ENCODE peak calls at places on chromosome 2, in four cellular contexts. A is GM12878, S is WTC11, Q is HepG2. M is an unnamed sample.

GRCh38 chr2:4134881-4135565 is 431.6 kb downstream of the DCDC2C start:
- DNase-seq in Q (no peak), S (no peak), A (no peak), M (no peak)

GRCh38 chr2:28404086-28404485 is 11.4 kb downstream of the FOSL2 start:
- DNase-seq in S (no peak), Q (no peak), A (no peak), M (no peak)

GRCh38 chr2:45812039-45812500 is 160.6 kb downstream of the PRKCE start:
- DNase-seq in Q (no peak), S (no peak), A (no peak), M (no peak)

GRCh38 chr2:119856469-119856901 is 96.8 kb downstream of the PTPN4 start:
- DNase-seq in A (no peak), S (no peak), Q (no peak), M (no peak)

GRCh38 chr2:20433249-20433648 is 13.6 kb upstream of the RHOB start:
- DNase-seq in A (no peak), S (no peak), Q (no peak), M (no peak)

GRCh38 chr2:33412920-33413319 is 63.5 kb upstream of the RASGRP3 start:
- DNase-seq in Q (peak; percentile 26), A (no peak), S (no peak), M (peak; percentile 56)

GRCh38 chr2:71466301-71467179 is 13.2 kb downstream of the DYSF start:
- DNase-seq in S (peak; percentile 66), A (no peak), Q (no peak), M (no peak)

GRCh38 chr2:109497447-109497846 is 116.3 kb downstream of the SEPTIN10 start:
- DNase-seq in S (no peak), Q (no peak), A (no peak), M (no peak)

GRCh38 chr2:143608758-143609157 is 479.5 kb downstream of the ARHGAP15 start:
- DNase-seq in S (no peak), Q (no peak), A (no peak), M (no peak)

GRCh38 chr2:85707304-85707703 is 13.1 kb downstream of the GNLY start:
- DNase-seq in A (peak; percentile 75), Q (peak; percentile 73), S (peak; percentile 47), M (peak; percentile 75)

GRCh38 chr2:85706063-85706462 is 11.9 kb downstream of the GNLY start:
- DNase-seq in S (no peak), Q (no peak), A (no peak), M (no peak)

GRCh38 chr2:85705680-85706039 is 11.5 kb downstream of the GNLY start:
- DNase-seq in S (no peak), Q (peak; percentile 65), A (no peak), M (no peak)

GRCh38 chr2:85704800-85705679 is 10.9 kb downstream of the GNLY start:
- DNase-seq in A (peak; percentile 63), Q (no peak), S (no peak), M (no peak)

DNA sequence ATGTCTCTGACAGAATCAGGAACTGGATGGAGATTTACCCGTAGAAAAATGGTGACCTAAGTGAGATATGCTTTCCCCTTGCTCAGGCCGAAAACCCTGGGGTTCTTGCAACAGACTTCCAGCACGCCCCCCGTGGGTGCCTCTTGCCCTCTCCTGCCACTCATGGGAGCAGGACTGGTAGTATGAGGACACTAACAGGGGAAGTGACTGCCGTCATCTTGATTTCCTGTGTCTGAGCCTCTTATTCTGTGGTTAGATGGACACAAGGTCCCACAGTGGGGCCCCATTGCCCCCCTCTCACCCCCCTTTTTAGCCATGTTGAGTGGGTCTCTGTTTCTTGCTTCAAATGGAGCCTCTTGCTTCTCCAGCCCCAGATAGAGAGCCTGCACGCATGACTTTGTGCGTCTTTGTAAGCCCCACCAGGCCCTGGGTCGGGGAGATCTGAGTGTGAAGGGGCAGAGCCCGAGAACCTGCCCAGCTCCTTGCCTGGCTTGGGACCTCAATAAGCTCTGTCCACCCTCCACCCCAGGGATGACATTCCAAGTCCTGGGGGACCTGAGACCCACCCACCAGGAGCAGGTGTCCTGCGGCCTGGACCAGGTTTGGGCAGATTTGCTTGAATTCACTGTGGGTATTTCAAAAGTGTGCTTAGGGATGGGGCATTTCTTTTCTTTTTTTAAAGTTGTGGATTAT is 12.6 kb downstream of the GNLY start:
- DNase-seq in A (no peak), Q (no peak), S (no peak), M (no peak)
- TF ChIP-seq NR2C2 in A (no peak), Q (no peak), S (no peak), M (no peak)

GRCh38 chr2:239646184-239646583 is 245.4 kb upstream of the HDAC4 start:
- DNase-seq in A (no peak), Q (no peak), S (no peak), M (no peak)

GRCh38 chr2:239642406-239643004 is 241.7 kb upstream of the HDAC4 start:
- DNase-seq in A (no peak), Q (no peak), S (no peak), M (no peak)

GRCh38 chr2:239640676-239641580 is 240.1 kb upstream of the HDAC4 start:
- DNase-seq in Q (no peak), S (no peak), A (no peak), M (no peak)

GRCh38 chr2:239647037-239647436 is 246.2 kb upstream of the HDAC4 start:
- DNase-seq in Q (no peak), A (no peak), S (no peak), M (no peak)

GRCh38 chr2:239644016-239644415 is 243.2 kb upstream of the HDAC4 start:
- DNase-seq in S (no peak), A (no peak), Q (peak; percentile 32), M (no peak)
- TF ChIP-seq NR2C2 in S (no peak), A (no peak), Q (no peak), M (no peak)

DNA sequence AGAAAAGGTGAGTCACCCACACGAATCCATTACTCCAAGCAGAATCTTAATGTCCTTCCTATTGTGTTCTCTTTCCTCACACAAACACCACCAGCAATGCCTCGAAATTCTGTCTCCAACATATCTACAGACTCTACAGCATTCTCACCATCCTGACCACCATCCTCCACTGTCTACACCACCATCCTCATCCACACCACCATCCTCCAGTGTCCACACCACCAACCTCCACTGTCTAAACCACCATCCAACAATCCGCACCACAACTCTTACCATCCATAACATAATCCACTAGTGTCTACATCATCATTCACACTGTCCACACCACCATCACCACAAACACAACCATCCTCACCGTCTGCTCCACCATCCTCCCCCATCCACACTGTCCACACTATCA is 121.6 kb upstream of the ALKAL2 start:
- DNase-seq in Q (no peak), S (no peak), A (no peak), M (no peak)
- TF ChIP-seq NR2C2 in Q (no peak), S (no peak), A (no peak), M (no peak)

DNA sequence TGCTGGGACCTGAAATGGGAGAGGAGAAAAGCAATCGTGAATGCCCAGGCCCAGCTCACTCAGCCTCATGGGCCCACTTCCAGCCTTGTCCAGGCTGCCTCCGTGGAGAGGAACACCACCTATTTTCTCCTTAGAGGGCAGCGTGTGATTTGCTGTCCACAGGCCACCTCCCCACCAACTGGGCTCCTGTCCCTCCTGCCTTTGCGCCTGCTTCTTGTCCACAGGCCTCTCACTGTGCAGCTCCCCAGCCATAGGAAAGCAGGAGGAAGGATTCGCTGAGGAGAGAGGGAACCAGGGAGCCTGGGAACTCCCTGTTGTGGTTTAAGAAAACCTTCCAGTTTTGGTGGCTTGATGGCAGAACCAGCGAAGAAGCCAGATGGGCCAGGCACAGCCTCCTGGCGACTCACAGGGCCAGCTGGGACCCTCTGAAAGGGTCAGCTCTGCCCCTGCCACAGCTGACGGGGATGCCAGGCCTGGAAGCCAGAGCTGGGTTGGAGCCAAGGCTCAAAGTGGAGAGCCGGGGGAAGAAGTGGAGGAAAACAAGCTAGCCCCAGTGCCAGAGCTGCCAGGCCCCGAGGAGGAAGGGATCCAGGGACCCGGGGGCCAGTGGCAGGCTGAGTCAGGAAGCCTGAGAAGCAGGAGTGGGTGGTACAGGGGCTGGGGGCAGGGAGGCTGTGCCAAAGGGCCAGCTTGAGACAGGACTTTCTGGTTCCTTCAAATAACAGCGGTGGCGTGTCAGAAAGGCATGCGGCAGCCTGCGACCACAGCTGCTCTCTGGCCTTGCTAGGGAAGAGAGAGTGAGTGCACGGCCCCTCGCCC is 9.9 kb downstream of the TMBIM1 start:
- DNase-seq in Q (no peak), A (no peak), S (no peak), M (no peak)
- TF ChIP-seq NR2C2 in Q (no peak), A (no peak), S (no peak), M (no peak)

M was measured in K562.